ENCODE peak calls at places on chromosome 19, in five cellular contexts. G is tibial nerve, B is colonic mucosa, O is heart left ventricle, Z is AG04450. Y is an unnamed sample.

GRCh38 chr19:7904074-7905020 is 670 bp downstream of the MAP2K7 start:
- DNase-seq in G (no peak), B (peak; percentile 62), O (peak; percentile 68), Z (no peak), Y (no peak)

GRCh38 chr19:4713384-4713951 is 10.2 kb downstream of the DPP9 start:
- DNase-seq in G (peak; percentile 70), B (peak; percentile 95), O (peak; percentile 94), Z (peak; percentile 58), Y (peak; percentile 99)

GRCh38 chr19:46351241-46352041 is 4.6 kb downstream of the PPP5C start:
- DNase-seq in G (no peak), B (peak; percentile 43), O (peak; percentile 67), Z (no peak), Y (peak; percentile 72)

GRCh38 chr19:7833225-7834156 is 3.5 kb downstream of the EVI5L start:
- DNase-seq in G (peak; percentile 47), B (peak; percentile 93), O (peak; percentile 92), Z (no peak), Y (peak; percentile 93)

GRCh38 chr19:58352760-58353671 is at the start of gene A1BG:
- DNase-seq in G (no peak), B (no peak), O (no peak), Z (no peak), Y (no peak)

GRCh38 chr19:50969413-50969760 is at the start of gene KLK6:
- DNase-seq in G (no peak), B (no peak), O (no peak), Z (no peak), Y (no peak)

GRCh38 chr19:17073869-17074627 is 1.2 kb downstream of the HAUS8 start:
- DNase-seq in G (no peak), B (peak; percentile 42), O (no peak), Z (no peak), Y (no peak)

GRCh38 chr19:52734340-52734892 is 428 bp downstream of the ZNF611 start:
- DNase-seq in G (no peak), B (no peak), O (peak; percentile 38), Z (no peak), Y (no peak)

GRCh38 chr19:16076958-16077611 is 790 bp downstream of the TPM4 start:
- DNase-seq in G (peak; percentile 61), B (peak; percentile 78), O (peak; percentile 39), Z (no peak), Y (no peak)

GRCh38 chr19:3145909-3146676 is 10.3 kb downstream of the GNA15 start:
- DNase-seq in G (no peak), B (no peak), O (peak; percentile 59), Z (no peak), Y (no peak)

GRCh38 chr19:41367848-41368301 is 3.9 kb upstream of the B9D2 start:
- DNase-seq in G (no peak), B (no peak), O (no peak), Z (peak; percentile 81), Y (peak; percentile 95)

GRCh38 chr19:47493378-47494210 is 9.6 kb upstream of the KPTN start:
- DNase-seq in G (no peak), B (no peak), O (no peak), Z (no peak), Y (no peak)

GRCh38 chr19:44696939-44697669 is 1.8 kb upstream of the CEACAM16 start:
- DNase-seq in G (no peak), B (no peak), O (no peak), Z (no peak), Y (no peak)

GRCh38 chr19:1009976-1010538 is 9.8 kb downstream of the GRIN3B start:
- DNase-seq in G (no peak), B (no peak), O (no peak), Z (no peak), Y (no peak)

GRCh38 chr19:1007852-1008251 is 7.6 kb downstream of the GRIN3B start:
- DNase-seq in G (no peak), B (no peak), O (no peak), Z (no peak), Y (no peak)

GRCh38 chr19:1008268-1009042 is 8.2 kb downstream of the GRIN3B start:
- DNase-seq in G (no peak), B (no peak), O (no peak), Z (no peak), Y (no peak)

GRCh38 chr19:1010586-1011510 is 10.1 kb downstream of the TMEM259 start:
- DNase-seq in G (no peak), B (no peak), O (no peak), Z (no peak), Y (no peak)

DNA sequence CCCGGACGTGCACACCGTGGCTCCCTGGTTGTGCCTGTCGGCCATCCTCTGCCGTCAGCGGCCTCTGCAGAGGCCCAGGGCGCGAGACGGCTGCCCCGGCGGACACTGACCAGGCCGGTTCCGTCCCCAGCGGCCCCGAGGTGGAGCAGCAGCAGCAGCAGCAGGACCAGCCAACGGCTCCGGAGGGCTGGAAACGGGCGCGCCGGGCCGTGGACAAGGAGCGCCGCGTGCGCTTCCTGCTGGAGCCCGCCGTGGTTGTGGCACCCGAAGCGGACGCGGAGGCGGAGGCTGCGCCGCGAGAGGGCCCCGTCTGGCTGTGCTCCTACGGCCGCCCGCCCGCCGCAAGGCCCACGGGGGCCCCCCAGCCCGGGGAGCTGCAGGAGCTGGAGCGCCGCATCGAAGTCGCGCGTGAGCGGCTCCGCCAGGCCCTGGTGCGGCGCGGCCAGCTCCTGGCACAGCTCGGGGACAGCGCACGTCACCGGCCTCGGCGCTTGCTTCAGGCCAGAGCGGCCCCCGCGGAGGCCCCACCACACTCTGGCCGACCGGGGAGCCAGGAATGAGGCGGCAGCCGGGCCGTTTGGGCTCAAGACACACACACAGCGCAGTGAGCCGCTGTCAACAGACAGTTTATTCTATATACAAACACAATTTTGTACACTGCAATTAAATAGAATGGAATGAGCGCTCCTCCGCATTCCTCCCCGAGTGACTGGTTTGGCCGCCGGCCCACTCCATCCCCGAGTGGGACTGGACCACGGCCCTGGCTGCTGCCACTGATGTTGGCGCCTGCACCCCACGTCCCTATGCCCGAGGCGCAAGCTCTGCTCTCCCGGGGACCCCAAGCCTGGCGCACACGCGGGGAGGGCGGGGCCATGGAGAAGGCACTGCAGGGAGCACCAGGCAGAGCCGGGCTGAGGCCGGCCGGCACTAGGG is 9.1 kb downstream of the GRIN3B start:
- DNase-seq in G (no peak), B (no peak), O (no peak), Z (peak; percentile 79), Y (no peak)
- H3K27ac ChIP-seq in G (peak overlapping the region; percentile 20), B (peak overlapping the region; percentile 44), O (no peak overlapping the region), Z (peak overlapping the region; percentile 70), Y (no peak overlapping the region)

GRCh38 chr19:11054200-11054599 is 35.1 kb upstream of the LDLR start:
- DNase-seq in G (no peak), B (no peak), O (no peak), Z (no peak), Y (no peak)

GRCh38 chr19:11054628-11055027 is 34.6 kb upstream of the LDLR start:
- DNase-seq in G (no peak), B (no peak), O (no peak), Z (no peak), Y (no peak)

GRCh38 chr19:11050323-11051114 is 38.7 kb upstream of the LDLR start:
- DNase-seq in G (no peak), B (no peak), O (no peak), Z (no peak), Y (no peak)

GRCh38 chr19:11047856-11048255 is 41.4 kb upstream of the LDLR start:
- DNase-seq in G (no peak), B (no peak), O (no peak), Z (no peak), Y (no peak)

DNA sequence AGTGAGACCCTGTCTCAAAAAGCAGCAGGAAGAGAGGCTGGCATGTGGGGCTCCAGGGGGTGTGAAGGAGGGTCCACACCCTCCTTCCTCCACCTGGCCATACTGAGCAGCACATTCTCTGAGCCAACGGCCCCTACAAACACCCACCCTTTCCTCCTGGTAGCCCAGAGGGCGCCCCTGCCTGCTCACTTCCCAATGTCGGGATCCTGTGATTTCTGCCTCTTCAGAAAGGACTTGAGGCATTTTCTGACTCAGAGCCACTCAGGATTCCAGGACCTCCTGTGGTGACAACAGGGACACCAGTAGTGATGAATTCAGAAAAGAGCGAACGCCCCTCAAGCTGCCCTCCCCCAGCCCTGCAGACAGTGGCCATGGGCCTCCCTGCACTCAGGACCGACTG is 36.9 kb upstream of the LDLR start:
- DNase-seq in G (no peak), B (no peak), O (no peak), Z (no peak), Y (no peak)
- H3K27ac ChIP-seq in G (no peak overlapping the region), B (no peak overlapping the region), O (no peak overlapping the region), Z (no peak overlapping the region), Y (no peak overlapping the region)

GRCh38 chr19:31002852-31003251 is 346.4 kb downstream of the TSHZ3 start:
- DNase-seq in G (no peak), B (no peak), O (no peak), Z (no peak), Y (no peak)
- H3K27ac ChIP-seq in G (no peak overlapping the region), B (no peak overlapping the region), O (no peak overlapping the region), Z (no peak overlapping the region), Y (no peak overlapping the region)

DNA sequence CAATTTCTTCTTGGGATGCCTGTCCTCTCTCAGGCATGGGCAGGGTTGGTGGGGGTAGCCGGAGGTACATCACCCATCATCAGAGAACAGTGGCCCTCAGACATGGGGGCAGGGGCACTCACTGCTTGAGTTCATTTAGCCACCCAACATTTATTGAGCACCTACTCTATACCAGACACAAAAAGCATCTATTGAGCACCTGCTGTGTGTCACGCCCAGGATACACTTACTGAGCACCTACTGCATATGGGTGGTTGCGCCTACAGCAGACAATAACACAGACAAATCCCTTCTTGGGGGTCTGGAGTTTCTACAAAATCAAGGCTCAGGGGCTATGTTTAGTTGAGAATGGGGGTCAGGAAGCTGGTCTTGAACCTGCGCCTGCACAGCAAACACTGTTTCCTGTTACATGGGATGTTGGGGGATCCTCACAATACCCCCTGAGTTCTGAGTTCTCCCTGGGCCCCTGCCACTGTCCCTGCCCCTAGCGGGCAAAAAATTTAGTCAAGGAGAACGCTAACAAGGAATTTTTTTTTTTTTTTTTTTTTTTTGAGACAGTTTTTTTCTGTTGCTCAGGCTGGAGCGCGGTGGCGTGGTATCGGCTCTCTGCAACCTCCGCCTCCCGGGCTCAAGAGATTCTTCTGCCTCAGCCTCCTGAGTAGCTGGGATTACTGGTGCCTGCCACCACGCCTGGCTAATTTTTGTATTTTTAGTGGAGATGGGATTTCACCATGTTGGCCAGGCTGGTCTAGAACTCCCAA is 11.6 kb downstream of the RCN3 start:
- DNase-seq in G (no peak), B (no peak), O (no peak), Z (no peak), Y (no peak)
- H3K27ac ChIP-seq in G (no peak overlapping the region), B (no peak overlapping the region), O (no peak overlapping the region), Z (no peak overlapping the region), Y (no peak overlapping the region)

DNA sequence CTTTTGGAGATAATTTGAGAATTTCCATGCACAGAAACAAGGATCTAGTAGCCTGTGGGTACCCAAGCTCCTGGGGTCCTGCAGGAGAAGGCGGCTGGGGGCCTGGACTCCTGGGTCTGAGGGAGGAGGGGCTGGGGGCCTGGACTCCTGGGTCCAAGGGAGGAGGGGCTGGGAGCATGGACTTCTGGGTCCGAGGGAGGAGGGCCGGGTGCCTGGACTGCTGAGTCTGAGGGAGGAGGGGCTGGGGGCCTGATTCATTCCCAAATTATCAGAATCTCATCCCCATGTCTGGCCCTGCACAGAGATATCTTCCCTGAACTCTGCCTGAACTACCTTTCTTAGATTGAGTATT is 520 bp upstream of the RDH13 start:
- DNase-seq in G (no peak), B (no peak), O (no peak), Z (no peak), Y (no peak)
- H3K27ac ChIP-seq in G (peak overlapping the region; percentile 82), B (no peak overlapping the region), O (peak overlapping the region; percentile 94), Z (peak overlapping the region; percentile 11), Y (no peak overlapping the region)

GRCh38 chr19:1267441-1268391 is 1.4 kb upstream of the CIRBP start:
- DNase-seq in G (no peak), B (no peak), O (peak; percentile 69), Z (no peak), Y (no peak)
- H3K27ac ChIP-seq in G (peak overlapping the region; percentile 99), B (peak overlapping the region; percentile 96), O (peak overlapping the region; percentile 98), Z (peak overlapping the region; percentile 31), Y (no peak overlapping the region)

Y was measured in foreskin keratinocyte.